ENCODE peak calls at places on chromosomes 2 and 18, in eight cellular contexts. A is bronchial epithelial cell; Z is CD4-positive, alpha-beta T cell; F is upper lobe of right lung; H is adrenal gland; U is neural crest cell; G is fibroblast of lung; L is heart right ventricle. Q is an unnamed sample.

GRCh38 chr2:55607717-55608116 is 9.7 kb downstream of the PPP4R3B start:
- DNase-seq in A (no peak), Z (no peak), F (no peak), H (no peak), U (no peak), G (no peak), L (no peak), Q (no peak)

GRCh38 chr2:230658877-230659652 is 53.6 kb upstream of the CAB39 start:
- DNase-seq in A (no peak), Z (peak; percentile 28), F (no peak), H (no peak), U (no peak), G (no peak), L (no peak), Q (no peak)

GRCh38 chr2:241655516-241656189 is 18.2 kb downstream of the ATG4B start:
- DNase-seq in A (no peak), Z (no peak), F (no peak), H (no peak), U (no peak), G (no peak), L (no peak), Q (no peak)

GRCh38 chr2:148616696-148617095 is 27.9 kb upstream of the EPC2 start:
- DNase-seq in A (no peak), Z (no peak), F (no peak), H (no peak), U (no peak), G (no peak), L (no peak), Q (no peak)

GRCh38 chr2:23390152-23390551 is 5.2 kb downstream of the KLHL29 start:
- DNase-seq in A (peak; percentile 63), Z (no peak), F (no peak), H (no peak), U (no peak), G (no peak), L (no peak), Q (no peak)

GRCh38 chr18:47215554-47216138 is 35.8 kb downstream of the SKOR2 start:
- DNase-seq in A (peak; percentile 63), Z (no peak), F (no peak), H (peak; percentile 21), U (peak; percentile 4), G (peak; percentile 61), L (no peak), Q (peak; percentile 54)

GRCh38 chr2:24762518-24762917 is 30.7 kb downstream of the PTRHD1 start:
- DNase-seq in A (no peak), Z (no peak), F (no peak), H (no peak), U (no peak), G (peak; percentile 31), L (no peak), Q (no peak)

GRCh38 chr2:105454801-105455485 is 56.1 kb upstream of the FHL2 start:
- DNase-seq in A (peak; percentile 91), Z (no peak), F (no peak), H (no peak), U (no peak), G (peak; percentile 87), L (no peak), Q (peak; percentile 85)

GRCh38 chr2:189896809-189897208 is 112.6 kb downstream of the PMS1 start:
- DNase-seq in A (no peak), Z (no peak), F (no peak), H (no peak), U (no peak), G (no peak), L (no peak), Q (no peak)

GRCh38 chr2:26033270-26033768 is 565 bp upstream of the RAB10 start:
- DNase-seq in A (peak; percentile 83), Z (no peak), F (no peak), H (peak; percentile 63), U (no peak), G (peak; percentile 84), L (peak; percentile 42), Q (peak; percentile 77)
- TF ChIP-seq CTCF in A (no peak), Z (no peak), F (no peak), H (no peak), U (no peak), G (no peak), L (no peak), Q (no peak)

DNA sequence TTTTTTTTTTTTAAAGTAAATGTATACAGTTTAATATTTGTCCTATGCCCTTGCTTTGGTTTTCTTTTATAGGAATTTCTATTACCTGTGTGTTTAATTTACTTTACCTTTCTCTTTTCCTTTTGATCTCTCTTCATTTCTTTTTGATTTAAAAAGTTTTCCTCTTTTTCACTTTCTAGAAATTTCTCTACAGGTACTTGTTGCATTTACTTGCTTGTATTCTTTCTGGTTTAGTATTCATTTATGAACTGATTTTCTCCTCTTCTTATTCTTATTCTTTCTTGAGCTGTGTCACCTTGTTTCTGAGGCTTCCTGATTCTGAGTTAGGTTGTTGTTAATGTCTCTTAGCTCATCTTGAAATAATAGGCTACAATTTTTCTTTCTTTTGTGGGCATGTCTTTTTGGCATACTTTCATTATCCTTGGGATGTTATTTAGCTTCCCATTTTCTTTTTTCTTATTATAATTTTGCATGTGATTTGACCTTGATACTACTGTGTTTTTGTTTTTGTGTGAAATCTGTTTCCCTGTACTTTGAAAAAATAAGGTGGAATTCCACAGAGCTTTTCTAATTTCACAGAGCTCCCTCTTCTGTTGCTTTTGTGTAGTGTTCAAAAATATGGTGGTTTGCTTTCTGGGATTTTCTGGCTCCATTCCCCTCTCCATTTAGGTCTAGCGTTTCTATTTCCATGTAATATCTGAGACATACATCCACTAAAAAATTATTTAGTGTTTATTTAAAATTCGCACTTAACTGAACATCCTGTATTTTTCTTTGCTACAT is 25.5 kb upstream of the ALMS1 start:
- DNase-seq in A (peak; percentile 7), Z (no peak), F (no peak), H (no peak), U (no peak), G (peak; percentile 6), L (no peak), Q (no peak)
- TF ChIP-seq CTCF in A (peak; percentile 33), Z (no peak), F (peak; percentile 27), H (peak; percentile 34), U (peak; percentile 58), G (peak; percentile 35), L (peak; percentile 36), Q (peak; percentile 70)

GRCh38 chr2:215399067-215399716 is 36.7 kb downstream of the FN1 start:
- DNase-seq in A (no peak), Z (no peak), F (no peak), H (no peak), U (no peak), G (no peak), L (no peak), Q (no peak)

GRCh38 chr2:215395687-215396460 is 40.0 kb downstream of the FN1 start:
- DNase-seq in A (no peak), Z (no peak), F (no peak), H (no peak), U (no peak), G (no peak), L (no peak), Q (no peak)

GRCh38 chr2:215396595-215397313 is 39.1 kb downstream of the FN1 start:
- DNase-seq in A (no peak), Z (no peak), F (no peak), H (no peak), U (no peak), G (peak; percentile 90), L (no peak), Q (peak; percentile 62)

GRCh38 chr2:215394102-215394805 is 41.6 kb downstream of the FN1 start:
- DNase-seq in A (no peak), Z (no peak), F (no peak), H (no peak), U (no peak), G (no peak), L (no peak), Q (no peak)

GRCh38 chr2:215397632-215398341 is 38.1 kb downstream of the FN1 start:
- DNase-seq in A (no peak), Z (no peak), F (no peak), H (no peak), U (no peak), G (peak; percentile 51), L (no peak), Q (no peak)
- TF ChIP-seq CTCF in A (no peak), Z (no peak), F (peak; percentile 8), H (no peak), U (no peak), G (no peak), L (no peak), Q (peak; percentile 25)

GRCh38 chr18:24500766-24501165 is 40.3 kb downstream of the HRH4 start:
- DNase-seq in A (no peak), Z (no peak), F (no peak), H (no peak), U (no peak), G (no peak), L (no peak), Q (no peak)
- TF ChIP-seq CTCF in A (no peak), Z (no peak), F (no peak), H (no peak), U (no peak), G (no peak), L (no peak), Q (no peak)

GRCh38 chr2:102004588-102004987 is 12.8 kb downstream of the IL1R2 start:
- DNase-seq in A (no peak), Z (no peak), F (no peak), H (no peak), U (no peak), G (no peak), L (no peak), Q (no peak)

GRCh38 chr2:102005449-102005848 is 13.7 kb downstream of the IL1R2 start:
- DNase-seq in A (no peak), Z (no peak), F (no peak), H (no peak), U (no peak), G (no peak), L (no peak), Q (no peak)

GRCh38 chr2:102008490-102008889 is 16.7 kb downstream of the IL1R2 start:
- DNase-seq in A (no peak), Z (no peak), F (no peak), H (no peak), U (no peak), G (no peak), L (no peak), Q (no peak)

GRCh38 chr2:102006886-102007278 is 15.1 kb downstream of the IL1R2 start:
- DNase-seq in A (no peak), Z (no peak), F (no peak), H (no peak), U (no peak), G (no peak), L (no peak), Q (no peak)

DNA sequence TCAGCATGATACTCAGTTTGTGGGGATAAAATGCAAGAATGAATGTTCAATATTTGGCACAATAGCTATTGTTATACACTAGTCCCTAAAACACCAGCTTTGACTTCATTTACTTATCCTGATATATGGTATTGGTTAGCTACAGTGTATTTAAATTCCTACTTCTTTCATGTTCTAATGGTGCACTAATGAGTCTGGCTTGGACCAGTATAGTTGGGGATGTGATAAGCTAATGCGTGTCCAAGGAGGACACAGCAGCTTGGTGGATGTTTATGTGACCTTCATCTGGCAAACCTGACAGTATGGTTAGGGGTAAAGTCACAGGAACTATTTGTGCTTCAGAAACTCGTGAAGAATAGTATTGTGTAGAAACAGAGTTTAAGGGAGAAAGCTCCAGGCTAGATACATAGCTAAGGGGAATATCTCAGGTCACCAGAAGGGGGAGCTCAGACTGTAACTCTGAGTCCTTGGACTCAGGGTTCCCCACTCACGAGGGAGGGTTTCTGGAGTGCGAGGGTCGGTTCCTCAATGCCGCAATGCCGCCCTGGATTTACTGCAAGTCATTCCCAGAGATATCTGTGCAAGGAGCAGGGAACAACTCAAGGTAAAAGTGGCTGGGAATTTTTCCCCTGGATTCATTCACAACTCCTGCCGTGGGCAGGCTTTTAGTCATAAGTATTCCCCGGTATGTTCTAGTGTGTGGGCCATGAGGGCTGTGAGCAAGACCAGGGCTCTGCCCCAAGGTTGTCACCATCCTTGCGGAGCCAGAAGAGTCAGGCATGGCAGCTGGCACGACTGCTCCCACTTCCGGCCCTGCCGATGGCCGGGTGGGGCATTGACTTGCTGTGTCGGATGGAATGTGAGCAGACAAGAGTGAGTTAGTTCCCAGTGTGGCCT is 14.5 kb downstream of the IL1R2 start:
- DNase-seq in A (peak; percentile 45), Z (no peak), F (no peak), H (peak; percentile 53), U (peak; percentile 45), G (peak; percentile 73), L (no peak), Q (peak; percentile 36)
- TF ChIP-seq CTCF in A (peak; percentile 75), Z (peak; percentile 63), F (peak; percentile 73), H (peak; percentile 79), U (peak; percentile 62), G (peak; percentile 61), L (peak; percentile 77), Q (peak; percentile 89)

Q was measured in HFFc6.